ENCODE peak calls at places on chromosomes 11 and 22, in five cellular contexts. D is NB4, I is heart left ventricle, V is transverse colon, P is spleen. Z is an unnamed sample.

GRCh38 chr11:11218287-11218986 is 134.6 kb downstream of the CSNK2A3 start:
- DNase-seq in D (no peak), I (peak), V (peak), P (no peak), Z (no peak)

GRCh38 chr22:28426346-28427132 is 253.1 kb downstream of the TTC28 start:
- DNase-seq in D (no peak), I (no peak), V (no peak), P (no peak), Z (no peak)

GRCh38 chr22:21961886-21962654 is 9.4 kb upstream of the PPM1F start:
- DNase-seq in D (no peak), I (no peak), V (no peak), P (no peak), Z (no peak)

GRCh38 chr22:48318575-48319320 is 1508.9 kb downstream of the BRD1 start:
- DNase-seq in D (no peak), I (peak), V (peak), P (peak), Z (no peak)

GRCh38 chr11:7020183-7020917 is at the start of the genes NLRP14 and ZNF214:
- DNase-seq in D (no peak), I (peak), V (peak), P (no peak), Z (peak)

GRCh38 chr11:19853901-19854300 is 141.3 kb downstream of the NAV2 start:
- DNase-seq in D (no peak), I (no peak), V (no peak), P (no peak), Z (no peak)

GRCh38 chr11:8382436-8383053 is 118.9 kb upstream of the LMO1 start:
- DNase-seq in D (no peak), I (no peak), V (no peak), P (no peak), Z (no peak)

GRCh38 chr11:70813651-70814050 is 415.3 kb downstream of the CTTN start:
- DNase-seq in D (no peak), I (peak), V (no peak), P (no peak), Z (no peak)

GRCh38 chr22:45064313-45065268 is 54.8 kb upstream of the PHF21B start:
- DNase-seq in D (peak), I (no peak), V (no peak), P (no peak), Z (no peak)

GRCh38 chr11:68282141-68282860 is 10.5 kb upstream of the C11orf24 start:
- DNase-seq in D (peak), I (no peak), V (no peak), P (no peak), Z (peak)

GRCh38 chr22:33051960-33052839 is 6.0 kb downstream of the SYN3 start:
- DNase-seq in D (peak), I (no peak), V (no peak), P (no peak), Z (no peak)

GRCh38 chr11:4826425-4826824 is 5.3 kb downstream of the OR51F2 start:
- DNase-seq in D (peak), I (no peak), V (no peak), P (no peak), Z (no peak)

GRCh38 chr11:110200241-110200640 is 96.2 kb downstream of the RDX start:
- DNase-seq in D (no peak), I (no peak), V (no peak), P (no peak), Z (no peak)

GRCh38 chr11:131760191-131760951 is 390.0 kb downstream of the NTM start:
- DNase-seq in D (peak), I (no peak), V (no peak), P (no peak), Z (no peak)

GRCh38 chr22:29330753-29331152 is 15.3 kb upstream of the RASL10A start:
- DNase-seq in D (peak), I (no peak), V (no peak), P (no peak), Z (no peak)

GRCh38 chr11:5621580-5621979 is 3.2 kb upstream of the TRIM34 start:
- DNase-seq in D (no peak), I (no peak), V (no peak), P (no peak), Z (no peak)

GRCh38 chr11:7894251-7894650 is 36.8 kb downstream of the OR10A6 start:
- DNase-seq in D (no peak), I (no peak), V (no peak), P (no peak), Z (peak)

GRCh38 chr11:132586801-132587200 is 945.5 kb downstream of the OPCML start:
- DNase-seq in D (no peak), I (no peak), V (no peak), P (no peak), Z (no peak)

GRCh38 chr11:69301491-69302401 is 7.8 kb downstream of the MYEOV start:
- DNase-seq in D (peak), I (peak), V (peak), P (no peak), Z (peak)

GRCh38 chr22:32044913-32045312 is 1.9 kb downstream of the SLC5A1 start:
- DNase-seq in D (no peak), I (no peak), V (peak), P (no peak), Z (no peak)

GRCh38 chr11:134014502-134014901 is 54.4 kb upstream of the JAM3 start:
- DNase-seq in D (peak), I (no peak), V (no peak), P (no peak), Z (no peak)

GRCh38 chr22:39364646-39365405 is 15.0 kb downstream of the SYNGR1 start:
- DNase-seq in D (no peak), I (no peak), V (no peak), P (no peak), Z (no peak)

GRCh38 chr11:967995-968751 is 42.5 kb downstream of the AP2A2 start:
- DNase-seq in D (no peak), I (no peak), V (no peak), P (peak), Z (no peak)

GRCh38 chr11:70075836-70076235 is 2.3 kb upstream of the ANO1 start:
- DNase-seq in D (no peak), I (no peak), V (no peak), P (peak), Z (no peak)

GRCh38 chr11:74171630-74172465 is 759 bp downstream of the PPME1 start:
- DNase-seq in D (peak), I (no peak), V (no peak), P (no peak), Z (peak)

GRCh38 chr22:46827072-46827780 is 64.8 kb downstream of the TBC1D22A start:
- DNase-seq in D (no peak), I (no peak), V (no peak), P (no peak), Z (no peak)

GRCh38 chr11:65903068-65903481 is 2.9 kb upstream of the FOSL1 start:
- DNase-seq in D (peak), I (peak), V (no peak), P (no peak), Z (no peak)
- TF ChIP-seq POLR2A in D (no peak), I (no peak), V (no peak), P (no peak), Z (no peak)

GRCh38 chr11:16782226-16782919 is 43.9 kb downstream of the C11orf58 start:
- DNase-seq in D (no peak), I (no peak), V (no peak), P (peak), Z (no peak)
- TF ChIP-seq POLR2A in D (no peak), I (no peak), V (no peak), P (no peak), Z (no peak)

GRCh38 chr11:79094601-79095000 is 346.2 kb downstream of the TENM4 start:
- DNase-seq in D (no peak), I (no peak), V (no peak), P (no peak), Z (no peak)

GRCh38 chr11:79095424-79095823 is 345.4 kb downstream of the TENM4 start:
- DNase-seq in D (no peak), I (no peak), V (no peak), P (no peak), Z (no peak)

GRCh38 chr11:79098096-79098495 is 342.7 kb downstream of the TENM4 start:
- DNase-seq in D (no peak), I (no peak), V (no peak), P (no peak), Z (no peak)

GRCh38 chr11:79100093-79100704 is 340.6 kb downstream of the TENM4 start:
- DNase-seq in D (peak), I (no peak), V (peak), P (no peak), Z (peak)

DNA sequence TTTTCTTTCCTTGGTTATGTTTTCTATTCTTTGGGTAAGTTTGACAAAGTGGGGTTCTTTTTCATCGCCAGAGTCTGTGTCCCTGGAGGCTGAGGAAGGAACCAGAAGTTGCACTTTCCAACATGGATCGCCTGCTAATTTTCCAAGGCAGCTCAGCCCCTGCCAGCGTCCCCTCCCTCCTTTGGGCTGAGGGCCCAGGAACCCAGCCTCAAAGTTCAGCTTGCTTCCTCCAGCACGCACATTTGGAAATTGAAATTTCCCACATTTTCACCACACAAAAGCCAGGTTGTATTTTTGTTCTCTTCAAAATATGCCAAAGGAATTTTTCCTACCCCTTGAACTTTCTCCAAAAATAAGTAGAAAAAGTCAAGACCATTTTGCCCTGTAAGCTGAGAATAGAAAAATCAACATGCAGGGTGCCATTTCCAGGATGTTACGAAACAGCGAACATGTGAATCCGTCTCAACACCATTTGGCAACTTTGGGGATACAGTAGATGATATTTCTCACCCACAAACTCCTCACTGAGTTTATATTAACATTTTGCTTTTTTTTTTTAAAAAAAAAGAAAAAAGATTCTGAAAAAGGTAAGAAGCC is 343.5 kb downstream of the TENM4 start:
- DNase-seq in D (peak), I (no peak), V (no peak), P (no peak), Z (no peak)
- TF ChIP-seq POLR2A in D (no peak), I (no peak), V (no peak), P (no peak), Z (no peak)

GRCh38 chr22:23695141-23695540 is 4.3 kb downstream of the RGL4 start:
- DNase-seq in D (no peak), I (no peak), V (no peak), P (no peak), Z (no peak)
- TF ChIP-seq POLR2A in D (no peak), I (no peak), V (no peak), P (no peak), Z (no peak)

GRCh38 chr22:30423959-30424380 is 1.6 kb upstream of the MTFP1 start:
- DNase-seq in D (peak), I (peak), V (peak), P (peak), Z (peak)

GRCh38 chr22:30424471-30425326 is 869 bp upstream of the MTFP1 start:
- DNase-seq in D (no peak), I (no peak), V (peak), P (no peak), Z (peak)

GRCh38 chr22:30426395-30427353 is 1.1 kb downstream of the MTFP1 start:
- DNase-seq in D (peak), I (peak), V (peak), P (peak), Z (peak)

GRCh38 chr22:30425327-30425615 is 297 bp upstream of the MTFP1 start:
- DNase-seq in D (no peak), I (no peak), V (no peak), P (no peak), Z (no peak)

GRCh38 chr22:30425616-30426394 is at the start of gene MTFP1:
- DNase-seq in D (peak), I (peak), V (peak), P (peak), Z (peak)
- TF ChIP-seq POLR2A in D (peak), I (no peak), V (peak), P (no peak), Z (no peak)

GRCh38 chr11:83156996-83157754 is at the start of gene PCF11:
- DNase-seq in D (no peak), I (no peak), V (no peak), P (no peak), Z (no peak)
- TF ChIP-seq POLR2A in D (peak), I (peak), V (peak), P (peak), Z (peak)

GRCh38 chr11:64318694-64319420 is 936 bp downstream of the PRDX5 start:
- DNase-seq in D (no peak), I (no peak), V (peak), P (no peak), Z (no peak)
- TF ChIP-seq POLR2A in D (no peak), I (no peak), V (no peak), P (no peak), Z (no peak)

DNA sequence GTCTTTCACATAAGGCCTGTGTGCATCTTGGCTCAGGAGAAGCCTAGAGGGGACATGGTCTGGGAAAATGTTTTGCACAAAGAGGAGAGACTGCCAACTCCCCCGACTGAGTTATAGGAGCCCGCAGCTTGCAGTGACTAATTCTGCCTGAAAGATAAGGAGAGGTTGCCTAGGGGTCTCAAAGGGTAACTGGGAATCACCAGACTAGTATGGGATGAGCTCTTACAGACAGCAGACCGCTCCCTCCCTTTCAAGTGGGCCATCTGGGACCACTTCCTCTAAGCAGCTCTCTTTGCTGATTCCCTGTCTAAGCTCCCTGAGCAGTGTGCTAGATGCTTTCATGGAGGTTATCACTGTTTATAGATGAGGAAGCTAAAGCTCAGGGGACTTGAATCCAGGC is 105.1 kb downstream of the TENM4 start:
- DNase-seq in D (no peak), I (no peak), V (no peak), P (no peak), Z (no peak)
- TF ChIP-seq POLR2A in D (no peak), I (no peak), V (no peak), P (no peak), Z (no peak)